ENCODE peak calls at places on chromosomes 4 and X, in four cellular contexts. U is suprapubic skin, E is neuronal stem cell, P is substantia nigra. C is an unnamed sample.

GRCh38 chrX:12955882-12956703 is 18.8 kb upstream of the TMSB4X start:
- DNase-seq in U (no peak), E (no peak), P (no peak), C (no peak)

GRCh38 chrX:103535206-103535605 is 15.9 kb upstream of the RAB40A start:
- DNase-seq in U (no peak), E (no peak), P (no peak), C (no peak)

GRCh38 chr4:761739-762138 is 56.1 kb downstream of the PCGF3 start:
- DNase-seq in U (no peak), E (no peak), P (no peak), C (no peak)

GRCh38 chrX:45711231-45711630 is 510.6 kb upstream of the DIPK2B start:
- DNase-seq in U (no peak), E (no peak), P (no peak), C (no peak)

GRCh38 chr4:149005191-149005590 is 563.0 kb upstream of the NR3C2 start:
- DNase-seq in U (no peak), E (no peak), P (no peak), C (no peak)

GRCh38 chr4:173261052-173261451 is 73.1 kb downstream of the HMGB2 start:
- DNase-seq in U (no peak), E (no peak), P (no peak), C (no peak)

GRCh38 chrX:78321809-78322208 is 5.6 kb downstream of the CYSLTR1 start:
- DNase-seq in U (no peak), E (no peak), P (no peak), C (no peak)

GRCh38 chr4:3403104-3403906 is 38.5 kb upstream of the HGFAC start:
- DNase-seq in U (peak; percentile 37), E (no peak), P (no peak), C (peak; percentile 19)

GRCh38 chr4:129095811-129096454 is at the start of gene C4orf33:
- DNase-seq in U (peak; percentile 84), E (peak; percentile 57), P (peak; percentile 39), C (peak; percentile 71)

GRCh38 chr4:1330761-1331590 is 16.0 kb upstream of the UVSSA start:
- DNase-seq in U (no peak), E (no peak), P (no peak), C (no peak)

GRCh38 chr4:144645621-144646522 is at the start of gene HHIP:
- DNase-seq in U (no peak), E (no peak), P (peak; percentile 56), C (no peak)

GRCh38 chr4:86640469-86640868 is 46.4 kb downstream of the PTPN13 start:
- DNase-seq in U (no peak), E (no peak), P (no peak), C (no peak)

GRCh38 chrX:3384330-3384729 is 37.9 kb upstream of the MXRA5 start:
- DNase-seq in U (no peak), E (no peak), P (no peak), C (no peak)

GRCh38 chrX:55593756-55594257 is 29.4 kb upstream of the FOXR2 start:
- DNase-seq in U (no peak), E (no peak), P (no peak), C (no peak)

GRCh38 chr4:9847971-9848764 is 66.7 kb downstream of the DRD5 start:
- DNase-seq in U (no peak), E (no peak), P (no peak), C (no peak)

GRCh38 chr4:40482985-40483647 is 146.5 kb downstream of the RBM47 start:
- DNase-seq in U (no peak), E (no peak), P (no peak), C (no peak)

GRCh38 chr4:152468408-152468807 is 67.5 kb downstream of the FBXW7 start:
- DNase-seq in U (no peak), E (no peak), P (no peak), C (no peak)

GRCh38 chr4:2785613-2786012 is 7.3 kb upstream of the SH3BP2 start:
- DNase-seq in U (peak; percentile 40), E (no peak), P (no peak), C (no peak)

GRCh38 chr4:55032788-55033187 is 92.6 kb downstream of the KDR start:
- DNase-seq in U (no peak), E (no peak), P (no peak), C (no peak)

GRCh38 chrX:154304901-154305300 is 9.3 kb downstream of the TKTL1 start:
- DNase-seq in U (no peak), E (no peak), P (no peak), C (no peak)

GRCh38 chrX:136531951-136532350 is at the start of gene VGLL1:
- DNase-seq in U (no peak), E (no peak), P (no peak), C (no peak)

GRCh38 chrX:101485212-101486064 is at the start of gene ARMCX4:
- DNase-seq in U (peak; percentile 77), E (peak; percentile 47), P (peak; percentile 44), C (no peak)

GRCh38 chrX:17547658-17548057 is 172.7 kb downstream of the NHS start:
- DNase-seq in U (no peak), E (no peak), P (peak; percentile 0), C (peak; percentile 95)

GRCh38 chrX:118614150-118614549 is 113.3 kb upstream of the IL13RA1 start:
- DNase-seq in U (no peak), E (no peak), P (no peak), C (no peak)
- H3K27ac ChIP-seq in U (no peak overlapping the region), E (no peak overlapping the region), P (no peak overlapping the region), C (no peak overlapping the region)

DNA sequence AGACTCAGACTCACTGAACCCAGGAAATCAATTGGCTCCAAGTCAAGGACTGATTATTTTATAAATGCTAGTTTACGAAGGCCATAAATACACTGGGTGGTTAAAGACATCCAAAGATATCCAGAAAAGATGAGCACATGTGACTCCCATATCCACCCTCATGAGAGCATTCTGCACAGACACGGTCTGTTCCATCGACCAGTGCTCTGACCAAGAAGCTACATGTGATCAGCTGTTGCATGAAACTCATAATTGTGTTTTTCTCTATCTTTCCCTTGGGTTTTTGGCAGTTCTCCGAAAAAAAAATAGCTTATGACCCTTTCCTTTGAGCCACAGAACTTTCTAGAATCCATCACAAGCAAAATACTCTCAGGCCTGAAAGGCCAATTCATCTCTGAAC is 2.7 kb upstream of the PIR start:
- DNase-seq in U (no peak), E (no peak), P (no peak), C (no peak)
- H3K27ac ChIP-seq in U (no peak overlapping the region), E (no peak overlapping the region), P (no peak overlapping the region), C (no peak overlapping the region)

GRCh38 chr4:100117749-100118148 is 72.5 kb downstream of the DDIT4L start:
- DNase-seq in U (no peak), E (no peak), P (no peak), C (no peak)
- H3K27ac ChIP-seq in U (no peak overlapping the region), E (no peak overlapping the region), P (no peak overlapping the region), C (no peak overlapping the region)

GRCh38 chrX:9339603-9340569 is 125.0 kb upstream of the TBL1X start:
- DNase-seq in U (no peak), E (no peak), P (no peak), C (no peak)

GRCh38 chrX:9343971-9344370 is 120.9 kb upstream of the TBL1X start:
- DNase-seq in U (no peak), E (no peak), P (no peak), C (no peak)

GRCh38 chrX:9340619-9341304 is 124.1 kb upstream of the TBL1X start:
- DNase-seq in U (no peak), E (no peak), P (no peak), C (no peak)

GRCh38 chrX:9342581-9343051 is 122.2 kb upstream of the TBL1X start:
- DNase-seq in U (peak; percentile 80), E (peak; percentile 56), P (peak; percentile 53), C (peak; percentile 45)

DNA sequence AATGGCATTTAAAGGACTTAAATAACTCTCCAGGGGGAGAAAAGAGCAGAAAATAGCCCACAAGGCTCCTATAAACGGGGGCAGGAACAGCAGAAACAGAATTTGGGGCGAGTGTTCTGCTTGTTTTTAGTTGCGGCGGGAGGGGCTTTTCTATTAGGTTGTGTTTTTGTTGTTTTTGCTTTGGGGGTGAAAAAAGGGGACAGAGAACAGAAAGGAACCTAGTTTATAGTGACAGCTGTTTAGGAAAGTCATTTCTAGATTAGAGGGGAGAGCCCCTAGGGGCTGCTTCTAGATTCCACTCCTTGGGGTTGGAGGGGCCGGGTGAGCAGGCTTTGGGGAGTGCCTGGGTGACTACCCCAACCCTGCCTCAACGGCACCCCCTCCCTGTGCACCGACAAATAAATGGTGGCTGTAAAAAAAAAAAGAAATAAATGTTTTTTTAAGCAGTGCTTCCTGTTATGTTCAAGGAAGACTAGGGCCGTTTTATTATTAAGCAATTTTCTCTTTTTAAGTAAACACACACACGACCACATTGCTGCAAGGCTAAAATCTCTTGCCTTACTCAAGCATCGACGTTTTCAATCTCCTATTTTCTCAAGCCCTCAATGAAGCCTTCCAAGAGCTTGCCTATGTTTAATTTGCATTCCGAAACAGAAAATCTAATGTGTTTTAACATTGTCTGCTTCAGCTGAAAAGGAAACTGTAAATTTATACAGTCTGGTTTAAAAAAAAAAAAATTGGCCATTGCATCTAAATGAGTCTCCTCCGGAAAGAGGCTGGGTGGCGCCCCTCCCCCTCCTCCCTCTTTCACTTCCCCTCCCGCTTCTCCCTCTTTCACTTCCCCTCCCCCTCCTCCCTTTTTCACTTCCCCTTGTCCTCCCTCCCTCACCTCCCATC is 123.3 kb upstream of the TBL1X start:
- DNase-seq in U (no peak), E (peak; percentile 3), P (peak; percentile 16), C (no peak)
- H3K27ac ChIP-seq in U (peak overlapping the region; percentile 83), E (no peak overlapping the region), P (peak overlapping the region; percentile 64), C (peak overlapping the region; percentile 18)

GRCh38 chr4:150769845-150770244 is 187.9 kb downstream of the MAB21L2 start:
- DNase-seq in U (no peak), E (no peak), P (no peak), C (no peak)
- H3K27ac ChIP-seq in U (no peak overlapping the region), E (no peak overlapping the region), P (no peak overlapping the region), C (peak overlapping the region; percentile 35)

GRCh38 chr4:6727081-6727942 is 11.3 kb downstream of the BLOC1S4 start:
- DNase-seq in U (no peak), E (peak; percentile 67), P (peak; percentile 74), C (no peak)
- H3K27ac ChIP-seq in U (no peak overlapping the region), E (peak overlapping the region; percentile 21), P (peak overlapping the region; percentile 96), C (no peak overlapping the region)

DNA sequence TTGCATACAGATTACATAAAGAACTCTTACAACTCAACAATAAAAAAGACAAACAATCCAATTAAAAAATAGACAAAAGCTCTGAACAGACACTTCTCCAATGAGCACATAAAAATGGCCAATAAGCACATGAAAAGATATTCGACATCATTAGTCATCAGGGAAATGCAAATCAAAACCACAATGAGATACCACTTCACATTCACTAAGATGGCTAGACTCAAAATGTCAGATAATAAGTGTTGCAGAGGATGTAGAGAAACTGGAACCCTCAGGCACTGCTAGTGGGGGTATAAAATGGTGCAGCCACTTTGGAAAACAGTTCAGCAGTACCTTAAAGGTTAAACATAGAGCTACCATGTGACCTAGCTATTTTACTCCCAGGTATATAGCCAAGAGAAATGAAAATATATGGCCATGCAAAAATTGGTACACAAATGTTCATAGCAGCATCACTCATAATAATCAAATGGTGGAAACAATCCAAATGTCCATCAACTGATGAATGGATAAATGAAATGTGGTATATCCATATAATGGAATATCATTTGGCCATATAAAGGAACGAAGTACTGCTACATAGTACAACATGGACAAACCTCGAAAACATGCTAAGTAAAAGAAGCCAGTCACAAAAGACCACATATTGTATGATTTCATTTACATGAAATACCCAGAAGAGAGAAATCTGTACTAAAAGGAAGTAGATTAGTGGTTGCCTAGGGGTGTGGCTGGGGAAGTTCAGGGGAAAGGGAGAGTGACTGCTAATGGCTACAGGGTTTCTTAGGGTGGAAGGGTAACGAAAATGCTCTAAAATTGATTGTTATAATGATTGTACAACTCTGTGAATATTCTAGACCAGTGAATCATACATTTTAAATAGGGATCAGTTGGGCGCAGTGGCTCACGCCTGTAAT is 29.3 kb downstream of the SASH3 start:
- DNase-seq in U (no peak), E (no peak), P (no peak), C (no peak)
- H3K27ac ChIP-seq in U (peak overlapping the region; percentile 24), E (no peak overlapping the region), P (no peak overlapping the region), C (no peak overlapping the region)

GRCh38 chr4:124993838-124994237 is 281.3 kb upstream of the ANKRD50 start:
- DNase-seq in U (no peak), E (no peak), P (no peak), C (no peak)
- H3K27ac ChIP-seq in U (no peak overlapping the region), E (no peak overlapping the region), P (no peak overlapping the region), C (no peak overlapping the region)